ENCODE peak calls at places on chromosomes 16 and 17, in four cellular contexts. P is SHP77; K is AG09309; I is activated T-helper 1 cell treated with anti-CD3 and anti-CD28 coated beads, Interleukin-12 subunit alpha, Interleukin-12 subunit beta, Interleukin-2, Interleukin-4 antibody, amounts not matched to agents 30 ng/mL and 10 ng/mL and 1 ng/mL, durations not matched to agents 14 hours and 24 hours and 36 hours. G is an unnamed sample.

GRCh38 chr16:14337303-14338191 is 266.4 kb downstream of the MRTFB start:
- DNase-seq in P (no peak), K (no peak), I (no peak), G (peak)

GRCh38 chr17:82244413-82245140 is 15.7 kb downstream of the SLC16A3 start:
- DNase-seq in P (no peak), K (no peak), I (no peak), G (no peak)

GRCh38 chr17:72614871-72615626 is 477.4 kb downstream of the SLC39A11 start:
- DNase-seq in P (no peak), K (no peak), I (no peak), G (no peak)

GRCh38 chr17:6546069-6546718 is 10.2 kb downstream of the PITPNM3 start:
- DNase-seq in P (no peak), K (peak), I (no peak), G (no peak)

GRCh38 chr17:16027708-16028584 is 28.3 kb downstream of the TTC19 start:
- DNase-seq in P (no peak), K (peak), I (peak), G (no peak)

GRCh38 chr16:12637002-12637401 is 166.7 kb downstream of the CPPED1 start:
- DNase-seq in P (no peak), K (no peak), I (no peak), G (no peak)

GRCh38 chr17:21551081-21551881 is 141.0 kb upstream of the KCNJ18 start:
- DNase-seq in P (peak), K (peak), I (peak), G (peak)

GRCh38 chr16:85123891-85124635 is 11.8 kb upstream of the CIBAR2 start:
- DNase-seq in P (no peak), K (peak), I (no peak), G (no peak)

GRCh38 chr17:7262192-7263070 is at the start of gene CLDN7:
- DNase-seq in P (no peak), K (no peak), I (no peak), G (peak)

GRCh38 chr17:61284174-61284573 is 115.5 kb upstream of the TBX2 start:
- DNase-seq in P (no peak), K (peak), I (no peak), G (no peak)

GRCh38 chr17:63698886-63699637 is 863 bp downstream of the LIMD2 start:
- DNase-seq in P (no peak), K (no peak), I (peak), G (peak)

GRCh38 chr17:77419547-77420475 is 279.0 kb downstream of the SEC14L1 start:
- DNase-seq in P (peak), K (no peak), I (no peak), G (peak)

GRCh38 chr16:22763655-22764054 is 50.3 kb upstream of the HS3ST2 start:
- DNase-seq in P (no peak), K (no peak), I (no peak), G (no peak)

GRCh38 chr16:81410643-81411235 is 33.9 kb upstream of the CMIP start:
- DNase-seq in P (no peak), K (no peak), I (no peak), G (no peak)

GRCh38 chr17:57943645-57944044 is 11.6 kb downstream of the CUEDC1 start:
- DNase-seq in P (no peak), K (no peak), I (no peak), G (no peak)

GRCh38 chr16:66616592-66616991 is 12.1 kb downstream of the CMTM3 start:
- DNase-seq in P (no peak), K (no peak), I (no peak), G (no peak)

GRCh38 chr16:46573008-46573833 is 48.0 kb downstream of the SHCBP1 start:
- DNase-seq in P (no peak), K (no peak), I (no peak), G (no peak)

GRCh38 chr16:19179890-19180490 is 11.9 kb downstream of the SYT17 start:
- DNase-seq in P (no peak), K (no peak), I (peak), G (no peak)

GRCh38 chr16:67653131-67654068 is 6.7 kb downstream of the ACD start:
- DNase-seq in P (no peak), K (no peak), I (no peak), G (no peak)

GRCh38 chr17:35645923-35646322 is 58.8 kb downstream of the AP2B1 start:
- DNase-seq in P (no peak), K (no peak), I (no peak), G (no peak)

GRCh38 chr17:62929320-62929719 is 36.7 kb upstream of the TANC2 start:
- DNase-seq in P (no peak), K (no peak), I (no peak), G (no peak)

GRCh38 chr16:55955845-55956244 is 80.7 kb upstream of the CES5A start:
- DNase-seq in P (no peak), K (no peak), I (no peak), G (no peak)

GRCh38 chr17:66167189-66167815 is 24.6 kb downstream of the CEP112 start:
- DNase-seq in P (no peak), K (no peak), I (no peak), G (no peak)

GRCh38 chr17:41334899-41335298 is 15.7 kb downstream of the KRT33A start:
- DNase-seq in P (no peak), K (no peak), I (no peak), G (no peak)

GRCh38 chr16:81224836-81225235 is 13.7 kb upstream of the BCO1 start:
- DNase-seq in P (no peak), K (no peak), I (no peak), G (no peak)

GRCh38 chr16:19203374-19203966 is 35.4 kb downstream of the SYT17 start:
- DNase-seq in P (no peak), K (no peak), I (no peak), G (no peak)

GRCh38 chr16:85463228-85463611 is 149.9 kb upstream of the GSE1 start:
- DNase-seq in P (no peak), K (no peak), I (no peak), G (no peak)

GRCh38 chr16:57000271-57001025 is 11.1 kb downstream of the NLRC5 start:
- DNase-seq in P (no peak), K (peak), I (no peak), G (no peak)

GRCh38 chr17:17561408-17562144 is 29.9 kb downstream of the PEMT start:
- DNase-seq in P (peak), K (no peak), I (no peak), G (peak)

GRCh38 chr17:17978481-17979424 is 6.1 kb downstream of the DRC3 start:
- DNase-seq in P (no peak), K (no peak), I (no peak), G (no peak)

GRCh38 chr17:40122944-40123810 is 1.4 kb downstream of the MSL1 start:
- DNase-seq in P (peak), K (no peak), I (peak), G (no peak)

GRCh38 chr17:8856869-8857575 is 10.5 kb downstream of the PIK3R6 start:
- DNase-seq in P (no peak), K (no peak), I (no peak), G (no peak)

GRCh38 chr17:22277595-22277994 is 585.3 kb downstream of the KCNJ18 start:
- DNase-seq in P (no peak), K (no peak), I (no peak), G (no peak)

GRCh38 chr17:37094391-37094790 is 145.6 kb downstream of the AATF start:
- DNase-seq in P (no peak), K (no peak), I (no peak), G (no peak)

GRCh38 chr16:4661661-4662060 is 31.7 kb upstream of the NUDT16L1 start:
- DNase-seq in P (no peak), K (no peak), I (no peak), G (peak)

GRCh38 chr17:65583921-65584603 is 22.6 kb upstream of the AXIN2 start:
- DNase-seq in P (no peak), K (no peak), I (no peak), G (no peak)

GRCh38 chr17:42441717-42442565 is 16.7 kb upstream of the ATP6V0A1 start:
- DNase-seq in P (no peak), K (no peak), I (no peak), G (no peak)